ENCODE peak calls at places on chromosomes 1 and 21, in six cellular contexts. O, R, D, G, B and Z are unnamed samples.

GRCh38 chr1:159955456-159955855 is 1.4 kb upstream of the SLAMF9 start:
- DNase-seq in O (no peak), R (no peak), D (no peak), G (no peak), B (no peak), Z (no peak)

GRCh38 chr1:23727362-23727811 is 15.9 kb upstream of the ELOA start:
- DNase-seq in O (no peak), R (no peak), D (no peak), G (peak; percentile 87), B (no peak), Z (peak; percentile 60)

GRCh38 chr1:162690672-162691434 is 58.6 kb downstream of the DDR2 start:
- DNase-seq in O (no peak), R (no peak), D (no peak), G (peak; percentile 79), B (no peak), Z (peak; percentile 66)

GRCh38 chr1:56200921-56201320 is 378.4 kb downstream of the PLPP3 start:
- DNase-seq in O (no peak), R (no peak), D (no peak), G (no peak), B (no peak), Z (no peak)

GRCh38 chr1:14625587-14626447 is 27.3 kb downstream of the KAZN start:
- DNase-seq in O (no peak), R (no peak), D (no peak), G (no peak), B (no peak), Z (no peak)

GRCh38 chr1:21647431-21648373 is 21.5 kb downstream of the RAP1GAP start:
- DNase-seq in O (peak; percentile 95), R (no peak), D (no peak), G (no peak), B (no peak), Z (no peak)

GRCh38 chr1:117032661-117033060 is 27.5 kb upstream of the TTF2 start:
- DNase-seq in O (no peak), R (peak; percentile 22), D (no peak), G (no peak), B (peak; percentile 62), Z (no peak)

GRCh38 chr21:16634522-16634914 is 878.3 kb upstream of the CXADR start:
- DNase-seq in O (no peak), R (no peak), D (no peak), G (no peak), B (no peak), Z (no peak)

GRCh38 chr1:180501865-180502360 is 464 bp downstream of the ACBD6 start:
- DNase-seq in O (no peak), R (no peak), D (peak; percentile 71), G (no peak), B (no peak), Z (no peak)

GRCh38 chr1:230639714-230640209 is 2.5 kb upstream of the COG2 start:
- DNase-seq in O (no peak), R (no peak), D (no peak), G (no peak), B (no peak), Z (no peak)

GRCh38 chr1:154931940-154932487 is 4.5 kb downstream of the PMVK start:
- DNase-seq in O (no peak), R (no peak), D (peak; percentile 55), G (no peak), B (no peak), Z (no peak)

GRCh38 chr1:52534928-52535764 is 17.7 kb downstream of the TUT4 start:
- DNase-seq in O (no peak), R (no peak), D (no peak), G (no peak), B (no peak), Z (no peak)

DNA sequence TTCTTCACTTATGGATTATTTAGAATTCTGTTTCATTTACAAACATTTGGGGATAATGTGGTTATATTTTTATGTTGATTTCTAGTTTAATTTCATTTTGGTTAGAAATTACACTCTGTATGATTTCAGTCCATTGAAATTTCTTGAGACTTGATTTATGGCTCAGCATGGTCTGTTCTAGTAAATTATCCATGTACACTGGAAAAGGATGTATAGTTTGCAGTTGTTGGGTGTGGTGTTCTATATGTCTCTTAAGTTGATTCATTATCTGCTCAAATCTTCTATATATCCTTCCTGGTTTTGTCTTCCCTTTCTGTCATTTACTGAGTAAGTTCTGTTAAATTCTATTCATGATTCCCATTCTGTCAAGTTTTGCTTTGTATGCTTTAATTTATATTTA is 52.3 kb downstream of the RAP1A start:
- DNase-seq in O (no peak), R (no peak), D (no peak), G (no peak), B (no peak), Z (no peak)
- H3K27ac ChIP-seq in O (no peak overlapping the region), R (no peak overlapping the region), D (no peak overlapping the region), G (no peak overlapping the region), B (peak overlapping the region; percentile 79), Z (no peak overlapping the region)

GRCh38 chr1:207891148-207891547 is 19.8 kb downstream of the CD34 start:
- DNase-seq in O (no peak), R (no peak), D (no peak), G (peak; percentile 18), B (no peak), Z (no peak)

GRCh38 chr1:207890136-207890738 is 20.7 kb downstream of the CD34 start:
- DNase-seq in O (no peak), R (no peak), D (no peak), G (peak; percentile 74), B (no peak), Z (peak; percentile 54)

GRCh38 chr1:207886227-207886626 is 24.7 kb downstream of the CD34 start:
- DNase-seq in O (no peak), R (no peak), D (no peak), G (no peak), B (no peak), Z (no peak)

GRCh38 chr1:207887542-207887941 is 23.4 kb downstream of the CD34 start:
- DNase-seq in O (no peak), R (no peak), D (no peak), G (no peak), B (no peak), Z (no peak)

DNA sequence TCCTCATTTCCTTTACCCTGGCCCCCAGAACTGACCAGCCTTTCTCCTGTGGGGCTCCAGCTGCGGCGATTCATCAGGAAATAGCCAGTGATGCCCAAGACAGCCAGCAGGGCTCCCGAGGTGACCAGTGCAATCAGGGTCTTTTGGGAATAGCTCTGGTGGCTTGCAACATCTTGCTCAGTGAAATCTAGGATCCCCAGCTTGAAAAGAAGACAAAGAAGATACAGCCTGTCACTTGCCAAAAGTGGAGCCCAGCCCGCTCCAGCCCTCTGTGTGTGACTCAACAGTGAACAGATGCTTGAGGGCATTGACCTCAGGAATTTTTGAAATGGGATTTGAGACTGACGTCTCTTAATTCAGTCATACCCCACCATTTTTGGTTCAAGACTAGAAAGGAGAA is 22.3 kb downstream of the CD34 start:
- DNase-seq in O (no peak), R (no peak), D (no peak), G (no peak), B (no peak), Z (peak; percentile 39)
- TF ChIP-seq CTCF in O (peak; percentile 26), R (peak; percentile 23), D (no peak), G (no peak), B (no peak), Z (no peak)

DNA sequence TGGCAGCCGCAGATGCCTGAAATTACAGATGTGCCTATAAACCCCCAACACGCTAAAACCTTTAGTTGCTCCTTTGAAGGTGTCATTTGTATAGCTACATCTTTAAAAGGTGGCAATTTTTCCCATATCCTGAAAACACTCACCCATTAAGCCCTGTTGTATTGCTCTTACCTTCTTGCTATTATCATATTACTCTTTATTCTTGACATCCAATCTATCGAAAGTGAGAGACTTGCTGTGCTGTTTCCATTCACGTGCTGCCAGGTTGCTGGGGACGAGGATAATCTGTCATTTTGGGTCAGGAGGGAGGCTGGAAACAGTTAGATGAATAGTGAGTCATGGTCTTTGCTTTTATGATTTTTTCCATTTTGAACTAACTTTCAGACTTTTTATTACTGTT is 213.0 kb upstream of the PRMT6 start:
- DNase-seq in O (no peak), R (no peak), D (no peak), G (no peak), B (no peak), Z (no peak)
- TF ChIP-seq EP300 in O (no peak), R (no peak), D (no peak), G (no peak), B (no peak), Z (no peak)

GRCh38 chr1:42958488-42959317 is at the start of gene SLC2A1:
- DNase-seq in O (peak; percentile 95), R (peak; percentile 99), D (peak; percentile 76), G (peak; percentile 84), B (peak; percentile 98), Z (peak; percentile 88)
- H3K27ac ChIP-seq in O (peak within 1 kb of the TSS; percentile 87), R (peak within 1 kb of the TSS; percentile 69), D (peak within 1 kb of the TSS; percentile 87), G (peak within 1 kb of the TSS; percentile 23), B (peak within 1 kb of the TSS; percentile 97), Z (peak within 1 kb of the TSS; percentile 93)

GRCh38 chr1:39919545-39919944 is 17.8 kb upstream of the MYCL start:
- DNase-seq in O (peak; percentile 60), R (peak; percentile 88), D (peak; percentile 71), G (no peak), B (no peak), Z (no peak)

GRCh38 chr1:39922139-39922757 is 20.5 kb upstream of the MYCL start:
- DNase-seq in O (peak; percentile 89), R (no peak), D (no peak), G (no peak), B (no peak), Z (no peak)

GRCh38 chr1:39915499-39916129 is 13.9 kb upstream of the MYCL start:
- DNase-seq in O (no peak), R (no peak), D (no peak), G (no peak), B (no peak), Z (no peak)

GRCh38 chr1:39917825-39918224 is 16.1 kb upstream of the MYCL start:
- DNase-seq in O (no peak), R (no peak), D (no peak), G (no peak), B (no peak), Z (no peak)
- TF ChIP-seq CTCF in O (peak; percentile 57), R (no peak), D (no peak), G (no peak), B (no peak), Z (no peak)

GRCh38 chr1:89941110-89941770 is 53.7 kb upstream of the ZNF326 start:
- DNase-seq in O (peak; percentile 46), R (no peak), D (no peak), G (no peak), B (no peak), Z (no peak)
- TF ChIP-seq EP300 in O (no peak), R (no peak), D (no peak), G (no peak), B (no peak), Z (no peak)

DNA sequence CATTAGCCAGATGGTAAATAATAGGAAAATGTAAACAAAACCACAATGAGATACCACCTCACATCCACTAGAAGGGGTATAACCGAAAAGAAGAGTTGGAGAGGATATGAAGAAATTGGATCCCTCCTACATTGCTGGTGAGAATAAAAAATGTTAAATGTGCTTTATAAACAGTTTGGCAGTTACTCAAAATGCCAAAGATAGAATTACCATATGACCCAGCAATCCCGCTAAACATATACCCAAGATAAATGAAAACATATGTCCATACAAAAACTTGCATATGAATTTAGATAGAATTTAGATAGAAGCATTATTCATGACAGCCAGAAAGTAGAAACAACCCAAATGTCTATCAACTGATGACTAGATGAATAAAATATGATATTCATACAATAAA is 4.4 kb upstream of the FMO2 start:
- DNase-seq in O (no peak), R (no peak), D (no peak), G (no peak), B (no peak), Z (no peak)
- H3K27ac ChIP-seq in O (no peak overlapping the region), R (no peak overlapping the region), D (no peak overlapping the region), G (no peak overlapping the region), B (no peak overlapping the region), Z (no peak overlapping the region)